ENCODE peak calls at places on chromosomes 13 and 19, in nine cellular contexts. G, M, I, V, Z, A, O, T and U are unnamed samples.

GRCh38 chr19:19474950-19475781 is 40.2 kb downstream of the TSSK6 start:
- DNase-seq in G (peak), M (no peak), I (no peak), V (no peak), Z (no peak), A (no peak), O (no peak), T (no peak), U (no peak)

GRCh38 chr19:43636121-43636683 is 3.4 kb downstream of the CADM4 start:
- DNase-seq in G (no peak), M (no peak), I (no peak), V (no peak), Z (no peak), A (no peak), O (no peak), T (no peak), U (no peak)

GRCh38 chr13:46668302-46668720 is 115.3 kb downstream of the LRCH1 start:
- DNase-seq in G (no peak), M (no peak), I (no peak), V (peak), Z (peak), A (peak), O (peak), T (no peak), U (no peak)

GRCh38 chr19:38388310-38389100 is at the start of gene SPRED3:
- DNase-seq in G (peak), M (no peak), I (peak), V (peak), Z (peak), A (no peak), O (no peak), T (no peak), U (no peak)

GRCh38 chr13:99870541-99870940 is 101.0 kb downstream of the ZIC5 start:
- DNase-seq in G (no peak), M (no peak), I (no peak), V (no peak), Z (no peak), A (no peak), O (no peak), T (no peak), U (no peak)

GRCh38 chr13:67228909-67229308 is 1.2 kb downstream of the PCDH9 start:
- DNase-seq in G (no peak), M (no peak), I (no peak), V (no peak), Z (peak), A (no peak), O (no peak), T (no peak), U (no peak)

GRCh38 chr13:101977475-101977874 is 424.4 kb downstream of the FGF14 start:
- DNase-seq in G (no peak), M (no peak), I (no peak), V (no peak), Z (no peak), A (no peak), O (no peak), T (no peak), U (no peak)

GRCh38 chr13:109096101-109096500 is 466.7 kb downstream of the MYO16 start:
- DNase-seq in G (no peak), M (no peak), I (no peak), V (no peak), Z (no peak), A (no peak), O (no peak), T (no peak), U (no peak)

GRCh38 chr13:23372264-23372905 is 61.1 kb downstream of the SACS start:
- DNase-seq in G (no peak), M (no peak), I (no peak), V (peak), Z (peak), A (no peak), O (no peak), T (no peak), U (no peak)

GRCh38 chr19:8342316-8342683 is 762 bp downstream of the KANK3 start:
- DNase-seq in G (no peak), M (no peak), I (no peak), V (no peak), Z (no peak), A (no peak), O (no peak), T (no peak), U (no peak)

GRCh38 chr19:12913011-12913561 is 6.0 kb downstream of the SYCE2 start:
- DNase-seq in G (peak), M (no peak), I (peak), V (peak), Z (peak), A (no peak), O (peak), T (peak), U (no peak)

GRCh38 chr19:47729799-47730520 is 15.4 kb upstream of the NOP53 start:
- DNase-seq in G (peak), M (peak), I (peak), V (peak), Z (no peak), A (no peak), O (peak), T (peak), U (no peak)

GRCh38 chr19:51327066-51327985 is 14.6 kb downstream of the VSIG10L start:
- DNase-seq in G (no peak), M (no peak), I (peak), V (peak), Z (peak), A (no peak), O (peak), T (no peak), U (no peak)

DNA sequence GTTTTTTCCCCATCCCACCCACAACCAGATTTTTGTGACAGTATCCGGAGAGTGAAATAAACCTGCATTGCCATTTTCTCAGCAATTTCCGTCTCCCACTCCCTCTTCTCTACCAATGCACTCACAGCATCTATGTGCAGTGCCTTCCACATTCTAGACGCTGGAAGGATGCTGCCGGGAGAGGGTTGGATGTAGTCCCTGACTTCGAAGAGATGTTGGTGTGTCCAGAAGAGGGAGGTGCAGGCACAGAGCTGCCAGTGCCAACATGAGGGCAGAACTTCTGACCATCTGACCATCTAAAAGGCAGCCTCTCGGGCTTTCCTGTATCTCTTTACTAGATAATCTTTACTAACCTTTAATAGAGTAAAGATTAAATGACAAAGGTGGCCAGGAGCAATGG is 64.0 kb downstream of the KCTD15 start:
- DNase-seq in G (no peak), M (no peak), I (no peak), V (no peak), Z (no peak), A (no peak), O (no peak), T (no peak), U (peak)
- TF ChIP-seq CTCF in G (no peak), M (no peak), I (no peak), V (no peak), Z (no peak), A (no peak), O (no peak), T (no peak), U (no peak)

DNA sequence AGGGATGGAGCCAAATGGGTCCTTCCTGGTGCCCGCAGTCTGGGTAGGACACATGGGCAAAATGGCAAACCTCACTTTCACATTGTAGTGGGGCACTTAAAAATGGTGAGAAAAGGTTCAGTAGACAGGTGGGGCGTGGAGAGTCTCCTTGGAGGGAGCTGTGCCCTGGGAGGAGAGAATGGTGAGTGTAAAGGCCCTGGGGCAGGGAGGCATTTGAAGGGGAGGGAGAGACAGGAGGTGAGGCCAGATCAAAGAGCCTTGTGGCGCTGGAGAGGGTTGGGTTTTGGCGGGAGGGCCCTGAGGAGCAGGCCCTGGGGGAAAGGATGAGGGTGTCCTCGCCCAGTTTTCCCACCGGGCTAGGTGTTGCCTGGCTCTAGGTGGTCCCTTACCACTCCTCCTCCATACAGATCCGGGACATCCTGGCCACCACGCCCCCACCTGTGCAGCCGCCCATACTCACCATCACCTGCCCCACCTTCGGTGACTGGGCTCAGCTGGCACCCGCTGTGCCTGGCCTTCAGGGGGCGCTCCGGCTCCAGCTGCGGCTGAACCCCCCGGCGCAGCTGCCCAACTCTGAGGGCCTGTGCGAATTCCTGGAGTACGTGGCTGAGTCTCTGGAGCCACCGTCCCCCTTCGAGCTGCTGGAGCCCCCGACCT is 6.3 kb downstream of the MAP1S start:
- DNase-seq in G (no peak), M (no peak), I (no peak), V (no peak), Z (no peak), A (no peak), O (no peak), T (no peak), U (no peak)
- TF ChIP-seq CTCF in G (no peak), M (no peak), I (peak), V (peak), Z (no peak), A (peak), O (no peak), T (no peak), U (peak)

GRCh38 chr13:112267650-112268049 is 108.5 kb upstream of the SPACA7 start:
- DNase-seq in G (no peak), M (no peak), I (no peak), V (no peak), Z (no peak), A (no peak), O (no peak), T (no peak), U (no peak)
- TF ChIP-seq CTCF in G (no peak), M (no peak), I (no peak), V (no peak), Z (no peak), A (no peak), O (no peak), T (no peak), U (no peak)

GRCh38 chr19:49690656-49691242 is at the start of gene CPT1C:
- DNase-seq in G (peak), M (no peak), I (peak), V (peak), Z (peak), A (peak), O (peak), T (peak), U (peak)

GRCh38 chr19:49690073-49690655 is 752 bp upstream of the CPT1C start:
- DNase-seq in G (no peak), M (no peak), I (peak), V (no peak), Z (no peak), A (no peak), O (no peak), T (no peak), U (no peak)

GRCh38 chr19:49687566-49688316 is 1.7 kb upstream of the ADM5 start:
- DNase-seq in G (no peak), M (no peak), I (peak), V (peak), Z (no peak), A (no peak), O (no peak), T (no peak), U (peak)

GRCh38 chr19:49688531-49689132 is 762 bp upstream of the ADM5 start:
- DNase-seq in G (no peak), M (no peak), I (no peak), V (no peak), Z (no peak), A (no peak), O (no peak), T (no peak), U (no peak)

DNA sequence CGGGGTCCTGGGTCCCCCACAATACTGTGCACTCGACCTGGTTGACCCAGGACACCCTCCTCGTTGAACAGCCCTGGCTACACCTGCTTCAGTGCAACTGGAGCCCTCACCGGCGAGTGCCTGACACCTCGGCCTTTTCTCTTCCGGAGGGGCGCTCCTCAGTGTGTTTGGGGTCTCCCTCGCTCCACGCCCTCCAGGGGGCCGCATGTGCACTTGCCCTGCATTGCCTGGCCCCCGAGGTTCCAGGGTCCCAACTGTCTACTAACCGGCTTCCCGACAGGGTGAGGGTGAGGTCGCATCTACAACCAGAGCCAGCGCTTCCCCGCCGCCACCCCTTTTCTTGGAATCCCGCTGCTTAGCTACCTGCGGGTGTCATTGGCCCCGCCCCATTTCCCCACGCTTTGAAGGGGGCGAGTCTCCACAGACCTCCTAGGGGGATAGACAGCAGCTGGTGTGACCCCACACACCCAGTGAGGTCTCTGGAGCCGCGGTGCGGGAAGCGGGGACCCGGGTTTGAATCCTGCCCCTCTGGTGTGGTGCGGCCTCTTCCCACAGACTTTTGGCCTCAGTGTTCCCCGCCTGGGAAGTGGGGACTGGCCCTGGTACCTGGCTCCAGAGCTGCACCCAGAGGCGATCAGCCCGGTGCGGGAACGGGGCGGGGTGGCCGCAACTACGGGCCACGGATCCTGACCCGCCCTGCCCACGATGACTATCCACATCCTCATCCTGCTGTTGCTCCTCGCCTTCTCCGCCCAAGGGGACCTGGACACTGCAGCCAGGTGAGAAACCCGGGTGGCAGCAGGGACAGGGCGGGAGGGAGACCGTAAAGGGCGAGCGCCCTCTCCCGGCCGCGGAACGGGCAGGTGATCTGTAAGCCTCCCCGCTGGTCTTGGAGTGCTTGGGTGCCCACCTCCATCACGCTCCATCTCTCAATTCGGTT is at the start of gene ADM5:
- DNase-seq in G (peak), M (no peak), I (peak), V (peak), Z (no peak), A (no peak), O (peak), T (no peak), U (peak)
- TF ChIP-seq CTCF in G (no peak), M (no peak), I (peak), V (peak), Z (peak), A (peak), O (peak), T (peak), U (peak)